ENCODE peak calls at places on chromosomes 12 and 14, in seven cellular contexts. Z is colonic mucosa; G is naive B cell; Y is CD8-positive, alpha-beta memory T cell; J is bronchial epithelial cell; A is uterus; O is NB4. X is an unnamed sample.

GRCh38 chr14:101361044-101361443 is 200.3 kb upstream of the DIO3 start:
- DNase-seq in J (no peak), Z (no peak), Y (no peak), G (peak; percentile 59), O (peak; percentile 62), A (peak; percentile 73), X (no peak)

GRCh38 chr14:74085047-74085637 is 386 bp downstream of the LIN52 start:
- DNase-seq in J (peak; percentile 43), Y (no peak), O (peak; percentile 48), A (no peak), Z (no peak), G (no peak), X (no peak)

GRCh38 chr14:78010688-78011087 is 159.5 kb upstream of the NRXN3 start:
- DNase-seq in O (no peak), Z (no peak), Y (no peak), G (no peak), A (no peak), J (peak; percentile 99), X (no peak)

GRCh38 chr14:29521526-29522137 is 406.0 kb downstream of the PRKD1 start:
- DNase-seq in Y (no peak), A (no peak), J (peak; percentile 35), O (peak; percentile 21), Z (no peak), G (no peak), X (no peak)

GRCh38 chr12:4353785-4354208 is 25.7 kb downstream of the FGF23 start:
- DNase-seq in Z (no peak), Y (peak; percentile 68), J (peak; percentile 20), A (no peak), G (no peak), O (peak; percentile 22), X (no peak)

GRCh38 chr14:65334765-65335411 is 77.6 kb upstream of the FUT8 start:
- DNase-seq in G (no peak), J (peak; percentile 37), Z (peak; percentile 79), A (no peak), O (peak; percentile 21), Y (no peak), X (no peak)

GRCh38 chr12:25051583-25052190 is 102.8 kb upstream of the BCAT1 start:
- DNase-seq in Z (no peak), O (peak; percentile 78), A (no peak), Y (peak; percentile 73), G (no peak), J (no peak), X (peak; percentile 13)

GRCh38 chr14:44912041-44912869 is 49.5 kb downstream of the KLHL28 start:
- DNase-seq in O (no peak), J (no peak), Y (no peak), G (no peak), Z (no peak), A (no peak), X (no peak)

GRCh38 chr14:97359391-97359790 is 562.2 kb downstream of the VRK1 start:
- DNase-seq in J (no peak), G (no peak), A (no peak), O (no peak), Y (no peak), Z (no peak), X (no peak)

GRCh38 chr12:55703976-55704761 is 3.5 kb downstream of the ITGA7 start:
- DNase-seq in Y (no peak), G (no peak), O (no peak), J (no peak), Z (no peak), A (no peak), X (no peak)

GRCh38 chr12:67239061-67239460 is 30.1 kb upstream of the CAND1 start:
- DNase-seq in Y (no peak), O (no peak), J (peak; percentile 48), A (no peak), Z (no peak), G (no peak), X (no peak)

GRCh38 chr14:21455912-21456667 is at the start of gene CHD8:
- DNase-seq in J (peak; percentile 99), G (peak; percentile 99), Z (peak; percentile 100), Y (peak; percentile 100), O (peak; percentile 100), A (peak; percentile 99), X (peak; percentile 99)

GRCh38 chr14:88468396-88468795 is 82.9 kb downstream of the SPATA7 start:
- DNase-seq in O (no peak), Z (no peak), J (peak; percentile 67), G (no peak), A (no peak), Y (no peak), X (no peak)

GRCh38 chr12:6769003-6769389 is 2.8 kb downstream of the PTMS start:
- DNase-seq in Y (no peak), O (no peak), G (no peak), J (no peak), A (peak; percentile 71), Z (peak; percentile 70), X (no peak)

GRCh38 chr14:102584871-102585869 is 7.3 kb upstream of the RCOR1 start:
- DNase-seq in J (peak; percentile 77), A (no peak), Y (no peak), Z (peak; percentile 50), O (no peak), G (no peak), X (no peak)

GRCh38 chr14:70698288-70698687 is 56.6 kb downstream of the TTC9 start:
- DNase-seq in A (no peak), G (no peak), Z (peak; percentile 60), Y (no peak), J (peak; percentile 76), O (peak; percentile 69), X (no peak)

X was measured in T-helper 17 cell.